ENCODE peak calls at places on chromosome 2, in five cellular contexts. G is activated B cell treated with CpG ODN at 0.5 μM for 24 hours, R is SW 1271, U is ELR, K is GM04503. O is an unnamed sample.
A peak's percentile ranks its signal among the peaks of the same experiment; 100 is the strongest.

GRCh38 chr2:240905176-240905781 is 857 bp upstream of the CROCC2 start:
- DNase-seq in U (no peak), G (no peak), K (no peak), R (no peak), O (no peak)

GRCh38 chr2:217753460-217754200 is 249.2 kb downstream of the TNS1 start:
- DNase-seq in K (no peak), G (no peak), U (no peak), R (peak; percentile 5), O (no peak)

GRCh38 chr2:72153026-72153791 is 5.5 kb upstream of the CYP26B1 start:
- DNase-seq in R (no peak), G (no peak), U (no peak), K (no peak), O (no peak)

GRCh38 chr2:55883339-55883738 is 40.2 kb downstream of the EFEMP1 start:
- DNase-seq in K (no peak), U (no peak), G (no peak), R (no peak), O (peak; percentile 70)

GRCh38 chr2:163610817-163611556 is 124.8 kb downstream of the FIGN start:
- DNase-seq in U (peak; percentile 30), K (no peak), R (peak; percentile 2), G (no peak), O (peak; percentile 3)

GRCh38 chr2:231305221-231305620 is 90.3 kb upstream of the B3GNT7 start:
- DNase-seq in R (no peak), G (no peak), K (no peak), U (no peak), O (no peak)

GRCh38 chr2:73284296-73285161 is at the start of gene FBXO41:
- DNase-seq in U (peak; percentile 45), R (peak; percentile 20), G (peak; percentile 67), K (no peak), O (peak; percentile 86)

GRCh38 chr2:216696751-216697560 is 1.6 kb upstream of the IGFBP5 start:
- DNase-seq in K (no peak), U (peak; percentile 64), R (peak; percentile 56), G (no peak), O (no peak)

GRCh38 chr2:132416080-132416911 is at the start of gene GPR39:
- DNase-seq in G (no peak), R (peak; percentile 96), K (peak; percentile 79), U (peak; percentile 99), O (no peak)

GRCh38 chr2:239706407-239706806 is 305.6 kb upstream of the HDAC4 start:
- DNase-seq in G (no peak), K (no peak), U (no peak), R (no peak), O (no peak)

GRCh38 chr2:29401994-29402393 is 286.8 kb downstream of the CLIP4 start:
- DNase-seq in G (no peak), U (no peak), R (no peak), K (no peak), O (no peak)

GRCh38 chr2:99648115-99648850 is 158.5 kb upstream of the REV1 start:
- DNase-seq in U (no peak), G (no peak), R (no peak), K (peak; percentile 70), O (no peak)

GRCh38 chr2:64837116-64837704 is 152.0 kb upstream of the SLC1A4 start:
- DNase-seq in R (no peak), G (no peak), K (no peak), U (peak; percentile 86), O (no peak)

GRCh38 chr2:233247744-233248143 is 3.7 kb upstream of the ATG16L1 start:
- DNase-seq in R (peak; percentile 85), U (peak; percentile 94), K (no peak), G (no peak), O (no peak)

GRCh38 chr2:72132981-72133720 is 14.5 kb downstream of the CYP26B1 start:
- DNase-seq in G (no peak), R (no peak), K (no peak), U (no peak), O (no peak)

GRCh38 chr2:174561283-174562275 is 36.0 kb downstream of the WIPF1 start:
- DNase-seq in R (no peak), G (no peak), U (no peak), K (peak; percentile 29), O (no peak)

GRCh38 chr2:101729521-101730190 is 32.1 kb downstream of the MAP4K4 start:
- DNase-seq in U (no peak), R (no peak), K (no peak), G (no peak), O (no peak)

GRCh38 chr2:113985554-113986397 is 95.9 kb downstream of the ACTR3 start:
- DNase-seq in U (no peak), R (no peak), G (no peak), K (no peak), O (no peak)